ENCODE peak calls at places on chromosome 17, in seven cellular contexts. F is hepatocyte, J is GM23248, P is NCI-H524, O is Calu3, L is uterus, T is activated T-helper 1 cell treated with Interleukin-2 at 50 U/mL for 16 hours. E is an unnamed sample.

GRCh38 chr17:40533896-40534295 is 31.4 kb downstream of the CCR7 start:
- DNase-seq in F (no peak), P (no peak), T (no peak), L (no peak), J (no peak), O (no peak), E (no peak)

GRCh38 chr17:57461082-57461481 is 204.8 kb downstream of the MSI2 start:
- DNase-seq in F (no peak), L (no peak), O (no peak), J (peak; percentile 58), T (no peak), P (peak; percentile 96), E (no peak)

GRCh38 chr17:13727441-13728171 is 125.9 kb upstream of the HS3ST3A1 start:
- DNase-seq in O (no peak), F (no peak), J (peak; percentile 93), L (no peak), T (no peak), P (no peak), E (no peak)

GRCh38 chr17:5897320-5897911 is 172.8 kb upstream of the WSCD1 start:
- DNase-seq in O (no peak), L (no peak), F (no peak), T (no peak), J (no peak), P (no peak), E (no peak)

GRCh38 chr17:76524598-76525512 is 12.7 kb downstream of the CYGB start:
- DNase-seq in O (peak; percentile 47), L (no peak), T (no peak), F (no peak), J (peak; percentile 77), P (no peak), E (no peak)

GRCh38 chr17:4896332-4897197 is 2.8 kb upstream of the C17orf107 start:
- DNase-seq in F (no peak), T (no peak), L (no peak), O (no peak), P (no peak), J (no peak), E (no peak)

GRCh38 chr17:75205037-75205792 is at the start of gene NUP85:
- DNase-seq in O (peak; percentile 96), P (peak; percentile 99), T (peak; percentile 87), F (peak; percentile 96), L (peak; percentile 92), J (peak; percentile 97), E (peak; percentile 97)

GRCh38 chr17:51761105-51761504 is 397.4 kb downstream of the CA10 start:
- DNase-seq in P (peak; percentile 52), J (no peak), T (no peak), L (no peak), O (no peak), F (no peak), E (no peak)

GRCh38 chr17:49730787-49731441 is 23.1 kb upstream of the SLC35B1 start:
- DNase-seq in P (no peak), O (no peak), T (no peak), F (no peak), J (no peak), L (no peak), E (no peak)

GRCh38 chr17:7296189-7296861 is 1.9 kb upstream of the YBX2 start:
- DNase-seq in J (peak; percentile 95), F (peak; percentile 93), L (peak; percentile 78), P (peak; percentile 63), O (peak; percentile 86), T (peak; percentile 53), E (peak; percentile 69)

GRCh38 chr17:31739300-31739699 is 119.7 kb downstream of the COPRS start:
- DNase-seq in L (no peak), T (no peak), J (peak; percentile 93), O (no peak), F (peak; percentile 27), P (no peak), E (no peak)

GRCh38 chr17:80749611-80750010 is 205.0 kb downstream of the RPTOR start:
- DNase-seq in T (no peak), O (no peak), F (no peak), J (no peak), L (no peak), P (no peak), E (no peak)

GRCh38 chr17:8430966-8431365 is 4.7 kb upstream of the NDEL1 start:
- DNase-seq in J (peak; percentile 95), P (no peak), O (no peak), F (no peak), T (no peak), L (peak; percentile 93), E (no peak)

GRCh38 chr17:50267074-50267841 is 7.0 kb upstream of the TMEM92 start:
- DNase-seq in O (no peak), L (peak; percentile 24), P (no peak), J (peak; percentile 78), F (peak; percentile 42), T (no peak), E (no peak)

GRCh38 chr17:47742319-47743181 is 9.5 kb downstream of the TBX21 start:
- DNase-seq in P (peak; percentile 60), J (no peak), T (peak; percentile 36), O (peak; percentile 47), L (no peak), F (peak; percentile 32), E (peak; percentile 23)

GRCh38 chr17:21495281-21495680 is 119.1 kb downstream of the KCNJ12 start:
- DNase-seq in L (no peak), O (no peak), T (no peak), J (no peak), P (no peak), F (no peak), E (no peak)

GRCh38 chr17:81579821-81580321 is 27.7 kb upstream of the FAAP100 start:
- DNase-seq in O (no peak), J (peak; percentile 94), L (no peak), T (no peak), F (no peak), P (no peak), E (no peak)

E was measured in NCI-H2171 treated with DMSO at 0.1 percent for 48 hours.